ENCODE peak calls at places on chromosomes 5 and 9, in five cellular contexts. X, J, E, T and O are unnamed samples.

GRCh38 chr9:82637368-82637767 is 425.6 kb downstream of the RASEF start:
- DNase-seq in J (no peak), T (no peak), E (no peak), X (no peak), O (no peak)

GRCh38 chr5:32297181-32298055 is 15.3 kb downstream of the MTMR12 start:
- DNase-seq in J (no peak), E (no peak), T (no peak), X (no peak), O (peak)

GRCh38 chr9:130895038-130895437 is 1.6 kb downstream of the QRFP start:
- DNase-seq in T (no peak), E (no peak), X (no peak), J (no peak), O (no peak)

GRCh38 chr5:3825888-3826465 is 230.3 kb downstream of the IRX1 start:
- DNase-seq in E (no peak), J (no peak), T (no peak), X (no peak), O (no peak)

GRCh38 chr9:2363138-2363745 is 258.3 kb upstream of the VLDLR start:
- DNase-seq in T (no peak), X (no peak), J (no peak), E (no peak), O (no peak)

GRCh38 chr5:16791036-16791705 is 144.9 kb downstream of the MYO10 start:
- DNase-seq in T (peak), J (no peak), X (peak), E (no peak), O (peak)

GRCh38 chr5:31106259-31106658 is 87.2 kb upstream of the CDH6 start:
- DNase-seq in J (no peak), X (no peak), E (no peak), T (no peak), O (no peak)

GRCh38 chr9:96242829-96243228 is 59.1 kb downstream of the HSD17B3 start:
- DNase-seq in X (no peak), E (no peak), J (no peak), T (no peak), O (no peak)

GRCh38 chr5:175347027-175347426 is 97.0 kb downstream of the DRD1 start:
- DNase-seq in J (no peak), E (no peak), X (no peak), T (peak), O (no peak)

GRCh38 chr9:33159058-33159759 is 7.9 kb downstream of the B4GALT1 start:
- DNase-seq in E (peak), T (peak), X (peak), J (peak), O (peak)

GRCh38 chr9:114958021-114958846 is 27.8 kb upstream of the TNFSF8 start:
- DNase-seq in T (peak), E (peak), J (peak), X (peak), O (peak)

GRCh38 chr9:132743886-132744544 is 73.8 kb downstream of the GTF3C4 start:
- DNase-seq in E (peak), X (no peak), T (no peak), J (no peak), O (no peak)

GRCh38 chr9:96021616-96022444 is 146.3 kb downstream of the ERCC6L2 start:
- DNase-seq in J (no peak), E (no peak), X (no peak), T (no peak), O (no peak)

GRCh38 chr5:4038994-4039393 is 443.4 kb downstream of the IRX1 start:
- DNase-seq in J (no peak), E (no peak), T (no peak), X (no peak), O (no peak)

GRCh38 chr5:76475358-76475757 is 72.3 kb downstream of the IQGAP2 start:
- DNase-seq in E (no peak), T (no peak), J (no peak), X (no peak), O (no peak)

GRCh38 chr9:111148994-111149759 is 110.9 kb upstream of the LPAR1 start:
- DNase-seq in X (no peak), J (no peak), T (peak), E (no peak), O (peak)

GRCh38 chr5:119327018-119327417 is 28.8 kb upstream of the TNFAIP8 start:
- DNase-seq in X (no peak), J (no peak), E (no peak), T (peak), O (no peak)

GRCh38 chr5:168015506-168015905 is 275.9 kb upstream of the WWC1 start:
- DNase-seq in J (no peak), E (no peak), T (peak), X (no peak), O (no peak)

GRCh38 chr9:113853333-113853732 is 22.8 kb upstream of the ZNF618 start:
- DNase-seq in E (no peak), T (peak), X (peak), J (no peak), O (no peak)

GRCh38 chr5:136819526-136820302 is 454.4 kb upstream of the TRPC7 start:
- DNase-seq in J (no peak), T (peak), E (no peak), X (no peak), O (no peak)

GRCh38 chr5:567664-568060 is 43.4 kb upstream of the SLC9A3 start:
- DNase-seq in E (no peak), X (no peak), T (no peak), J (no peak), O (no peak)

GRCh38 chr5:24819841-24820240 is 175.1 kb upstream of the CDH10 start:
- DNase-seq in X (no peak), J (no peak), T (no peak), E (no peak), O (no peak)

GRCh38 chr5:761854-762685 is 22.5 kb downstream of the ZDHHC11B start:
- DNase-seq in E (peak), X (no peak), J (peak), T (no peak), O (no peak)

GRCh38 chr9:34001308-34001707 is 47.4 kb downstream of the UBAP2 start:
- DNase-seq in E (no peak), X (no peak), J (no peak), T (no peak), O (no peak)

GRCh38 chr9:112037281-112038016 is 137.6 kb downstream of the SUSD1 start:
- DNase-seq in E (no peak), X (no peak), J (no peak), T (peak), O (peak)

GRCh38 chr5:98454904-98455303 is 318.6 kb upstream of the RGMB start:
- DNase-seq in J (no peak), T (peak), E (no peak), X (no peak), O (peak)

GRCh38 chr9:119802621-119803020 is 433.4 kb upstream of the BRINP1 start:
- DNase-seq in E (no peak), T (peak), J (no peak), X (peak), O (no peak)

GRCh38 chr5:31559942-31560341 is 27.8 kb downstream of the C5orf22 start:
- DNase-seq in T (no peak), E (no peak), J (no peak), X (no peak), O (no peak)

GRCh38 chr9:36128331-36128730 is 8.2 kb upstream of the GLIPR2 start:
- DNase-seq in T (no peak), E (no peak), X (no peak), J (no peak), O (no peak)

GRCh38 chr5:151742870-151743294 is 15.5 kb downstream of the ATOX1 start:
- DNase-seq in E (no peak), X (peak), T (peak), J (no peak), O (peak)

GRCh38 chr5:134100283-134101011 is 14.0 kb upstream of the TCF7 start:
- DNase-seq in J (no peak), E (no peak), X (peak), T (peak), O (peak)

GRCh38 chr5:158943057-158943456 is 156.7 kb downstream of the EBF1 start:
- DNase-seq in J (no peak), E (no peak), X (peak), T (peak), O (peak)

GRCh38 chr5:111404270-111404769 is 108.0 kb downstream of the STARD4 start:
- DNase-seq in X (no peak), E (no peak), J (no peak), T (no peak), O (peak)

GRCh38 chr5:149219584-149219983 is 52.1 kb upstream of the AFAP1L1 start:
- DNase-seq in E (no peak), X (no peak), T (no peak), J (no peak), O (no peak)

GRCh38 chr5:149223081-149223848 is 48.4 kb upstream of the AFAP1L1 start:
- DNase-seq in X (peak), T (no peak), E (no peak), J (no peak), O (no peak)

GRCh38 chr5:149221326-149221725 is 50.3 kb upstream of the AFAP1L1 start:
- DNase-seq in E (no peak), J (no peak), X (no peak), T (peak), O (peak)

GRCh38 chr5:149221731-149222342 is 49.8 kb upstream of the AFAP1L1 start:
- DNase-seq in X (no peak), E (no peak), T (no peak), J (no peak), O (peak)

DNA sequence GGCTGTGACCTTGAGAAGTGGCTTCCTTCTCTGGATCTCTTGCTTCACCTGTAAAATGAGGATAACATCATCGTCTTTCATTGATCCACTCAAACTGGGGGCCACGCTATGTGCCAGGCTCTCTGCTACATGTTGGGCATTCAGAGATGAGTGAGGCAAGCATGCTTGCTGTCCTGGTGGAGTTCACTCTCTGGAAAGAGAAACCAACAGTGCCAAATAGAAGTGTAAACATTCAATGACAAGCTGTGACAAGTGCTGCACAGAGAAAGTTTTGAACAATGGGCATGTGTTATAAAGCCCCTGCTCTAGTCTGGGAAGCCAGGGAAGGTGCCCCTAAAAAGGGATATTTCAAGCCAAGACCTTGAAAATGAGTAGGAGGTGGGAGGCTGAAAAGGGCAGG is 50.9 kb upstream of the AFAP1L1 start:
- DNase-seq in J (no peak), T (no peak), X (no peak), E (no peak), O (no peak)
- H3K4me3 ChIP-seq in J (no peak), T (no peak), X (no peak), E (no peak), O (no peak)

GRCh38 chr5:54769072-54769471 is 216.3 kb downstream of the ESM1 start:
- DNase-seq in E (no peak), T (no peak), X (no peak), J (no peak), O (no peak)
- TF ChIP-seq CTCF in E (no peak), T (no peak), X (no peak), J (no peak), O (peak)

DNA sequence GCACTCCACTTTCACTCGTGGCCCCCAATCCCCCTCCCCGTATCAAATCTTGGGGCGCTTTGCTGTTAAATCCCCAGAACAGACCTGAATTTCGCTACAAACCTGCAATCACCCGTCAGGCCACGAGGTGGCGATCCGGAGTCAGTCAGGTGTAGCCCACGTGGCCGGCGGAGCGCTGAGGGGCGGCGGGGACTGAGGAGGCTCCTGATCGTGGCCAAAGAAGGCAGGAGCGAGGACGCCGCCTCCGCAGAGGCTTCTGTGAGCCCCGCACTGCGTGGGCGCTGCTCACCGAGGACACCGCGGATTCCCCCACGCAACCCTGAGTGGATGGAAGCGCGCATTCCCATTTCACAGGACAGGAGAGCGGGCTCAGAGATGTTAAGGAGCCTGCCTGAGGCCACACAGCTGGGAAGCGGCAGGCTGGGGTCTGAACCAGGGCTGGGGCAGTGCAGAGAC is 91.6 kb downstream of the LMX1B start:
- DNase-seq in E (peak), X (peak), T (peak), J (peak), O (peak)
- H3K4me3 ChIP-seq in E (peak), X (no peak), T (no peak), J (no peak), O (no peak)

DNA sequence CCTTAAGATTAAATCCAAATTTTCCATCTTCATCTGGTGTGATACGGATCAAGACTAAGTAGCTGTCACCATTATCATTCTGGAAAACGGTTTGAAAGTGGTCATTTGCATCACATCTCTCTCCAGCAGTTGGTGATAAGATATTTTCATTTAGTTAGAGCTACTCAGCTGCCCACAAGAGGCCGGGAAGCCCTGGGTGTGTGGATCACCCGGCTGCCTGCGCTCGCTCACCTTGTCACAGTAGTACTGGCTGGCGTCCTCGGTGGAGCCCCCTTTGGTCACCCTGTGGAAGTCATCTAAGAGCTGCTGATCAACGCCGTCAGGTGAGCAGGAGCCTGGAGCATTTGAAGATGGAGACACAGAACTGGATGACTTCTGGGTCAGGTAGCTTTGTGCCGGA is 88.1 kb downstream of the PTPN3 start:
- DNase-seq in X (no peak), E (no peak), T (no peak), J (no peak), O (no peak)
- TF ChIP-seq CTCF in X (no peak), E (no peak), T (no peak), J (no peak), O (peak)

GRCh38 chr9:23820731-23821399 is 5.2 kb downstream of the ELAVL2 start:
- DNase-seq in E (no peak), T (no peak), X (no peak), J (no peak), O (no peak)

GRCh38 chr9:23819403-23819802 is 6.6 kb downstream of the ELAVL2 start:
- DNase-seq in X (no peak), J (no peak), E (no peak), T (no peak), O (no peak)

GRCh38 chr9:23824241-23825142 is 1.5 kb downstream of the ELAVL2 start:
- DNase-seq in X (peak), E (no peak), T (no peak), J (no peak), O (no peak)

GRCh38 chr9:23822331-23823169 is 3.5 kb downstream of the ELAVL2 start:
- DNase-seq in T (no peak), X (no peak), J (no peak), E (no peak), O (no peak)

DNA sequence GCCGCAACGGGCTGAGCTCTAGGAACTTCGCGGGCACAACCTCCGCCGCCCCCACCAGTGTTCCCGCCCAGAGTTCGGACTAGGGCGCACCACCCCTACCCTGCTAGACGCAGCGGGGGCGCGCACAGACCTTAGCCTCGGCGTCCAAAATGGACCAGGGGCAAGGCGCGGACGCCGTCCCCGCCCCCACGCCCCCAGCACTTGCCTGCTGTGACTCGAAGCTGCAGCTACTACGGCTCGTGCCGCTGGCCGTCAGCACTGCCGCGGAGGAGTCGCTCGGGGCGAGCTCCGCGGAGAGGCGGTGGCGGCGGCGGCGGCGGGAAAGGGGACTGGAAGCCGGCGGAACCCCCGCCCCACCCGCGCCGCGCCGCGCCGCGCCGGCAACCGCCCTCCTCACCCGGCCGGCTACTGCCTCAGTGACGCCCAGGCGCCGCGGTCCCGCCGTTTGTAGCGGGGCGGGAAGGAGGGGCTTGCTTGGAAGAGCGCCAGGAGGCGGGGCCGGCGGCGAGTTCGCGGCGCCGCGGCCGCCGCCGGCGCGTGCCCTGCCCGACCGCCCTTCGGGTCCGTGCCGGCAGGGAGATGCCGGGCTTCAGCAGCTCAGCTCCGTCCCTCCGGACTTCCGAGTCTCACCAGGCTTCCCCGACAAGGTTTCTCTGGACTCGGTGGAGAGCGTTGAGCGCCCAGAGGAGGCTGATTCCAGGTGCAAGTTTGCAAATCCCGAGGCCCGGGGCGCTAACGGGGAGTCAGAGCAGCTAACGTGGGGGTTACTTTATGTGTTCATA is 4.4 kb downstream of the ELAVL2 start:
- DNase-seq in X (peak), J (no peak), E (no peak), T (no peak), O (no peak)
- H3K4me3 ChIP-seq in X (peak), J (peak), E (peak), T (no peak), O (no peak)

GRCh38 chr5:140734354-140734753 is 34.1 kb downstream of the ZMAT2 start:
- DNase-seq in X (no peak), E (no peak), T (peak), J (no peak), O (peak)
- TF ChIP-seq CTCF in X (peak), E (no peak), T (peak), J (no peak), O (peak)

DNA sequence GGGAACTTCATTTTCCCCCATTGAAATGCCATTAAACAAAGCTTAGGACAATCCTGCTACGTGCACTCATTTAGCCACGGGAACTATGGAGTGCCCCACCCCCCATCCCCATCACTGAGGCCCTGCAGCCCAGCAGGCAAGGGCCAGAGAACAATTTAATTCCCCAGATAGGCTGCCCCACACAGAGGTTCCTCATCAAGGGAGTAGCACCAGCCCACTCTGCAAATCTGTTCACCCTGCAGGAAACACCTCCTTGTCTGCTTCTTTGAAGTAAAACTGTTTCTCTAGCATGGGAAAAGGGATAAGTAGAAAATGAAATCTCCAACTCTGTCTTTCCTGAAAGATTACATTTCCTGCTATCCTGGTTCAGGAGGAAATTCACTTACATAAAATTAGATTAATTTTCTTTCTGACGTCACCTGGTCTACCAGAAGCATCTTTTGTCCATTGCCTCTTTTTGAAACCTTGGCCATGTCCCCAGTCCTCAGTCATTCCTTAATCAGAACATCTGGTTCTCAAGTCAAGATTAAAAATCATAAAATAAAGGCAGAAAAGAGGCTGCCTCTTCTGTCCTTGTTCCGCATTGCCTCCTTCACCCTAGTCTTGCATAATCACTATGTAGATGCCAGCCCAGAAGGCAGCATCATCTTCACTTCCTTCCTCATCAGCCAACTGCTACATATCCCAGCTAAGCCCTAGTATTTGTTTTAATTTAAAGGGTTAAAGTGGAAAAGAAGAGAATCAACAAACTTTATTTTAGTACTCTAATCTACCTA is 206.2 kb downstream of the ENC1 start:
- DNase-seq in E (no peak), X (no peak), J (no peak), T (peak), O (no peak)
- H3K4me3 ChIP-seq in E (peak), X (no peak), J (no peak), T (no peak), O (peak)

GRCh38 chr9:100492952-100493351 is 20.0 kb downstream of the TMEFF1 start:
- DNase-seq in T (peak), E (no peak), X (no peak), J (no peak), O (peak)
- TF ChIP-seq CTCF in T (peak), E (no peak), X (no peak), J (no peak), O (peak)

DNA sequence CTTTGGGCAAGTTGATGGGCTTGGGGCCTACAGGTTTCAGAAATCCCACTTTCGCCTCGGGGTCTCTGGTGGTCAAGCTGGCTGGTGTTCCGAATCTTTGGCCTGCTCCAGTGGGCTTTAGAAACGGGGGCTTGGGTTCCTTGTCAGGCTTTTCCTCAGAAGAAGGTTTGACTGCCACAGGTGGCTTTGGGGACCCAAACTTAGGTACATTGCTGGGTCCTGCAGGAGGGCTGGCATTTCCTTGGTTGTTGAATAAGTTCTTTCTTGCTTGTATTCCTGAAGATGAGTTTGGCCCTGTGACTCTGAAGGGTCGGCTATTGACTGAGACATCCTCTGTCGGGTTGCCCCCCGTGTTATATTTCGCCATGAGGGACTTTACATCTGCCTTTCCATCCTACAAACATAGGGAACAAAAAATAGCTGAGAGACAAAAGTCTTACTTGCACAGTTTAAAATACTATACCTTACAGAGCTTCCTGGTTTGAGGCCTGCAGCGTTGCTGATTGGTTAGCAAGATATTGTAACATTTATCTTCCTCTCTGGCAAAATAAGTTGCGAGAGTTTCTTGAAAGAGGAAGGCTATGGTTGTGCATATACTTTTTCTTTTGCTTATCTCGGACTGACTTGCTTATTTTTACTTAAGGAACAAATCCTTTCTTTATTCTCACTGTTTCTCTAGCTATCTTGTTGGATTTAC is 16.6 kb downstream of the FYB1 start:
- DNase-seq in T (no peak), X (peak), J (no peak), E (no peak), O (no peak)
- H3K4me3 ChIP-seq in T (no peak), X (no peak), J (no peak), E (no peak), O (no peak)